ENCODE peak calls at places on chromosome 19, in seven cellular contexts. D is PC-3; L is thoracic aorta; I is aorta; Q is body of pancreas; A is SK-N-SH; X is CD8-positive, alpha-beta memory T cell. G is an unnamed sample.

GRCh38 chr19:49331616-49332055 is 3.6 kb upstream of the CD37 start:
- DNase-seq in A (peak; percentile 63), L (no peak), Q (peak; percentile 26), I (peak; percentile 58), X (peak; percentile 49), D (peak; percentile 55), G (peak; percentile 35)

GRCh38 chr19:57559008-57559403 is 657 bp downstream of the ZNF550 start:
- DNase-seq in A (peak; percentile 54), D (peak; percentile 30), X (no peak), I (no peak), Q (no peak), L (no peak), G (peak; percentile 15)

GRCh38 chr19:21677696-21678418 is 89.5 kb downstream of the ZNF100 start:
- DNase-seq in L (no peak), A (no peak), D (no peak), X (no peak), I (no peak), Q (peak; percentile 18), G (no peak)

GRCh38 chr19:17081672-17082630 is 6.4 kb downstream of the MYO9B start:
- DNase-seq in A (no peak), L (no peak), X (no peak), Q (no peak), D (no peak), I (no peak), G (no peak)

GRCh38 chr19:30028992-30029343 is 86.9 kb downstream of the URI1 start:
- DNase-seq in Q (no peak), I (no peak), X (no peak), A (no peak), L (no peak), D (no peak), G (no peak)

GRCh38 chr19:1503089-1503924 is 9.5 kb downstream of the ADAMTSL5 start:
- DNase-seq in A (peak; percentile 82), L (no peak), D (peak; percentile 21), X (peak; percentile 42), I (peak; percentile 87), Q (peak; percentile 56), G (peak; percentile 75)

GRCh38 chr19:38304866-38305429 is 897 bp downstream of the C19orf33 start:
- DNase-seq in X (no peak), I (no peak), Q (peak; percentile 84), L (no peak), A (peak; percentile 58), D (peak; percentile 95), G (peak; percentile 59)

GRCh38 chr19:4555657-4556561 is 3.6 kb downstream of the SEMA6B start:
- DNase-seq in Q (no peak), D (peak; percentile 72), L (no peak), I (no peak), X (no peak), A (peak; percentile 77), G (peak; percentile 56)

GRCh38 chr19:15330801-15331418 is 1.4 kb downstream of the BRD4 start:
- DNase-seq in A (peak; percentile 42), D (peak; percentile 70), Q (no peak), L (no peak), X (no peak), I (peak; percentile 64), G (no peak)

GRCh38 chr19:21463449-21464105 is 41.8 kb upstream of the ZNF429 start:
- DNase-seq in A (peak; percentile 87), Q (peak; percentile 74), L (no peak), X (peak; percentile 34), D (peak; percentile 56), I (no peak), G (peak; percentile 14)

GRCh38 chr19:18601875-18602274 is 4.7 kb downstream of the CRLF1 start:
- DNase-seq in Q (no peak), D (no peak), A (peak; percentile 12), I (no peak), X (no peak), L (no peak), G (no peak)

GRCh38 chr19:1673645-1674292 is 21.4 kb upstream of the TCF3 start:
- DNase-seq in A (peak; percentile 33), D (no peak), L (no peak), I (no peak), X (no peak), Q (peak; percentile 67), G (no peak)

GRCh38 chr19:42313840-42314755 is 989 bp downstream of the TMEM145 start:
- DNase-seq in Q (no peak), A (peak; percentile 34), I (no peak), X (no peak), L (no peak), D (no peak), G (no peak)

GRCh38 chr19:15264061-15264932 is 32.0 kb upstream of the EPHX3 start:
- DNase-seq in A (peak; percentile 85), X (peak; percentile 47), L (no peak), D (peak; percentile 73), Q (peak; percentile 85), I (peak; percentile 94), G (peak; percentile 85)

GRCh38 chr19:679418-680286 is 3.5 kb downstream of the FSTL3 start:
- DNase-seq in I (peak; percentile 93), D (peak; percentile 38), Q (peak; percentile 58), X (peak; percentile 17), L (no peak), A (peak; percentile 83), G (peak; percentile 53)

GRCh38 chr19:14798760-14799159 is 20.4 kb upstream of the ADGRE2 start:
- DNase-seq in D (no peak), A (no peak), L (no peak), I (no peak), X (no peak), Q (no peak), G (no peak)

GRCh38 chr19:58569943-58570670 is 3.0 kb downstream of the MZF1 start:
- DNase-seq in D (no peak), Q (peak; percentile 9), X (no peak), A (no peak), L (no peak), I (peak; percentile 51), G (no peak)

GRCh38 chr19:43777163-43777700 is 3.5 kb downstream of the KCNN4 start:
- DNase-seq in X (no peak), D (no peak), A (peak; percentile 69), L (no peak), Q (no peak), I (no peak), G (no peak)

GRCh38 chr19:38389101-38389925 is 816 bp downstream of the SPRED3 start:
- DNase-seq in D (peak; percentile 72), Q (no peak), A (peak; percentile 80), I (peak; percentile 84), X (no peak), L (peak; percentile 46), G (peak; percentile 31)

GRCh38 chr19:39557791-39558622 is 18.0 kb upstream of the EID2 start:
- DNase-seq in X (peak; percentile 13), Q (no peak), A (no peak), L (no peak), I (no peak), D (peak; percentile 76), G (no peak)

GRCh38 chr19:907183-907853 is 5.7 kb downstream of the R3HDM4 start:
- DNase-seq in I (no peak), D (no peak), X (no peak), A (no peak), Q (no peak), L (no peak), G (no peak)

GRCh38 chr19:47097396-47098217 is 16.0 kb downstream of the ZC3H4 start:
- DNase-seq in I (peak; percentile 85), L (peak; percentile 36), A (no peak), Q (no peak), D (no peak), X (no peak), G (peak; percentile 41)

GRCh38 chr19:43524922-43525835 is 1.8 kb downstream of the ETHE1 start:
- DNase-seq in A (no peak), X (no peak), L (peak; percentile 31), Q (peak; percentile 42), I (peak; percentile 77), D (peak; percentile 66), G (no peak)

GRCh38 chr19:16337809-16338469 is 13.3 kb downstream of the KLF2 start:
- DNase-seq in D (no peak), A (no peak), Q (no peak), L (no peak), I (no peak), X (no peak), G (no peak)

GRCh38 chr19:1914826-1915341 is 9.7 kb downstream of the ADAT3 start:
- DNase-seq in I (no peak), A (no peak), X (no peak), D (no peak), Q (no peak), L (no peak), G (no peak)

GRCh38 chr19:17006579-17006978 is 20.0 kb downstream of the CPAMD8 start:
- DNase-seq in A (no peak), I (no peak), D (no peak), L (no peak), X (no peak), Q (no peak), G (no peak)

GRCh38 chr19:4803736-4804695 is 12.5 kb downstream of the FEM1A start:
- DNase-seq in I (no peak), A (peak; percentile 90), Q (peak; percentile 54), X (peak; percentile 40), L (no peak), D (peak; percentile 80), G (peak; percentile 84)

DNA sequence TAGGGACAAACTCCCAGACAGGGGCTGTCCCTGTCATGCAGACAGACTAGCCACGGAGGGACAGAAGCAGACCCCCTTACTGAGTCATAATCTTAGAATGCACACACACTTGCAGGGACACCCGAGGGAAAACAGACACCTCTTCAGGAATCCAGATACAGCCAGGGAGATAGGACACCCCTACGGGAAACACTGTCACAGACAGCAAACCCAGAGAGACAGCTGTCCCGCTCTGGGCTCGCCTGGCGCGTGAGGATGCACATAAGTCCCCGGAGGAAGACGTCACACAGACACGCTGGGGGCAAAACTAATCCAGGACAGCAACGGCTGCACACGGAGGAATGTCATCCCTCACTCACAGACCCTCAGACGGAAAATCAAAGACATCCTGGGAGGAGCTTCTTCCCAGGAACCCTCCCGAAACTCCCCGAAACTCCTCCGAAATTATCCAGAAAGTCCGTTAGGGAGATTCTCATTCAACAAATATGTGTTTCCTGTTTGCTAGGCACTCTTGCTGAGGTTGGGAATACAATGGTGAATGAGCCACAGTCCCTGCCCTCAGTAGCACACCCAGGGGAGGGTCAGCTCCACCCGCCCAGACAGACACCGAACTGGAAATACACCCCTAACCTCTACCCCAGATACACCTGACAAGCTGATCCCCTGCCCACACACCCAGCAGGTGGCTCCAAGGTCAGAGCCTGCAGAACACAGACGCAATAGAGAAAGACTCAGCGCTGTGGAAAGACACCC is 15.2 kb upstream of the TOMM40 start:
- DNase-seq in X (no peak), D (peak; percentile 59), A (no peak), I (no peak), L (no peak), Q (peak; percentile 36), G (no peak)
- H3K27me3 ChIP-seq in X (no peaks in the 10 kb centered on the region), D (no peaks in the 10 kb centered on the region), A (no peaks in the 10 kb centered on the region), I (no peaks in the 10 kb centered on the region), L (no peaks in the 10 kb centered on the region), Q (no peaks in the 10 kb centered on the region), G (no peaks in the 10 kb centered on the region)

GRCh38 chr19:32029235-32029634 is 316.2 kb upstream of the ZNF507 start:
- DNase-seq in A (no peak), X (no peak), Q (no peak), L (no peak), D (no peak), I (no peak), G (no peak)
- H3K9me3 ChIP-seq in A (no peaks in the 10 kb centered on the region), X (no peaks in the 10 kb centered on the region), Q (no peaks in the 10 kb centered on the region), L (no peaks in the 10 kb centered on the region), D (no peaks in the 10 kb centered on the region), I (no peaks in the 10 kb centered on the region), G (no peaks in the 10 kb centered on the region)

GRCh38 chr19:50720181-50720920 is 749 bp upstream of the SHANK1 start:
- DNase-seq in Q (no peak), X (no peak), L (no peak), D (no peak), A (no peak), I (no peak), G (no peak)
- H3K27me3 ChIP-seq in Q (peaks cover 13% of the 10 kb centered on the region), X (peaks cover 16% of the 10 kb centered on the region), L (no peaks in the 10 kb centered on the region), D (peaks cover 29% of the 10 kb centered on the region), A (no peaks in the 10 kb centered on the region), I (no peaks in the 10 kb centered on the region), G (peaks cover 16% of the 10 kb centered on the region)

GRCh38 chr19:33470686-33471085 is 50.9 kb downstream of the PEPD start:
- DNase-seq in L (no peak), I (peak; percentile 26), A (peak; percentile 53), X (no peak), Q (no peak), D (no peak), G (no peak)
- H3K9me3 ChIP-seq in L (no peaks in the 10 kb centered on the region), I (no peaks in the 10 kb centered on the region), A (no peaks in the 10 kb centered on the region), X (no peaks in the 10 kb centered on the region), Q (no peaks in the 10 kb centered on the region), D (no peaks in the 10 kb centered on the region), G (no peaks in the 10 kb centered on the region)